ENCODE peak calls at places on chromosome 1, in eight cellular contexts. G is stomach, V is HepG2, I is SK-N-SH, C is A549, N is suprapubic skin, O is tibial nerve, D is transverse colon. A is an unnamed sample.
A peak's percentile ranks its signal among the peaks of the same experiment; 100 is the strongest.

GRCh38 chr1:171081220-171081993 is 9.3 kb upstream of the FMO3 start:
- DNase-seq in G (no peak), V (no peak), I (peak; percentile 1), C (no peak), N (no peak), O (no peak), D (no peak), A (no peak)

GRCh38 chr1:53348491-53349368 is 20.9 kb upstream of the LRP8 start:
- DNase-seq in G (peak; percentile 8), V (no peak), I (no peak), C (no peak), N (peak; percentile 46), O (no peak), D (no peak), A (peak; percentile 54)

GRCh38 chr1:119582801-119583200 is 65.3 kb downstream of the ZNF697 start:
- DNase-seq in G (peak; percentile 32), V (peak; percentile 39), I (peak; percentile 19), C (peak; percentile 8), N (no peak), O (peak; percentile 35), D (peak; percentile 34), A (no peak)

GRCh38 chr1:4627353-4627752 is 27.1 kb upstream of the AJAP1 start:
- DNase-seq in G (no peak), V (no peak), I (peak; percentile 53), C (peak; percentile 9), N (no peak), O (no peak), D (no peak), A (peak; percentile 42)

GRCh38 chr1:118363396-118363795 is 178.4 kb upstream of the SPAG17 start:
- DNase-seq in G (no peak), V (no peak), I (no peak), C (no peak), N (no peak), O (no peak), D (no peak), A (no peak)

GRCh38 chr1:13487143-13487868 is 26.5 kb downstream of the LRRC38 start:
- DNase-seq in G (no peak), V (no peak), I (no peak), C (no peak), N (no peak), O (no peak), D (no peak), A (no peak)

GRCh38 chr1:6386371-6386949 is 7.1 kb downstream of the ACOT7 start:
- DNase-seq in G (no peak), V (no peak), I (no peak), C (no peak), N (no peak), O (no peak), D (no peak), A (no peak)

GRCh38 chr1:2977886-2978611 is 43.2 kb upstream of the ACTRT2 start:
- DNase-seq in G (peak; percentile 20), V (no peak), I (no peak), C (no peak), N (peak; percentile 30), O (no peak), D (no peak), A (peak; percentile 11)

GRCh38 chr1:155007253-155007828 is 4.7 kb downstream of the ZBTB7B start:
- DNase-seq in G (peak; percentile 86), V (no peak), I (no peak), C (no peak), N (no peak), O (no peak), D (peak; percentile 91), A (no peak)

GRCh38 chr1:91596474-91596873 is 95.8 kb downstream of the CDC7 start:
- DNase-seq in G (no peak), V (no peak), I (no peak), C (no peak), N (no peak), O (no peak), D (no peak), A (no peak)

GRCh38 chr1:21833392-21833976 is 21.4 kb downstream of the LDLRAD2 start:
- DNase-seq in G (no peak), V (no peak), I (no peak), C (no peak), N (no peak), O (no peak), D (no peak), A (no peak)

GRCh38 chr1:89041055-89041707 is 18.5 kb upstream of the GBP3 start:
- DNase-seq in G (no peak), V (no peak), I (no peak), C (no peak), N (no peak), O (no peak), D (no peak), A (no peak)

GRCh38 chr1:232635778-232636356 is 5.9 kb upstream of the SIPA1L2 start:
- DNase-seq in G (no peak), V (peak; percentile 23), I (peak; percentile 60), C (peak; percentile 58), N (no peak), O (no peak), D (no peak), A (no peak)

GRCh38 chr1:9356829-9357466 is 64.3 kb downstream of the SPSB1 start:
- DNase-seq in G (no peak), V (no peak), I (no peak), C (no peak), N (no peak), O (no peak), D (no peak), A (no peak)

GRCh38 chr1:105138445-105138821 is 1388.7 kb downstream of the AMY1C start:
- DNase-seq in G (peak; percentile 35), V (peak; percentile 76), I (peak; percentile 16), C (no peak), N (no peak), O (no peak), D (no peak), A (peak; percentile 27)

GRCh38 chr1:111565079-111565478 is 54.5 kb upstream of the RAP1A start:
- DNase-seq in G (no peak), V (no peak), I (no peak), C (no peak), N (no peak), O (no peak), D (no peak), A (no peak)

GRCh38 chr1:205827623-205828022 is 14.6 kb upstream of the SLC41A1 start:
- DNase-seq in G (peak; percentile 53), V (no peak), I (no peak), C (no peak), N (no peak), O (no peak), D (no peak), A (no peak)

GRCh38 chr1:201126463-201126831 is 537 bp downstream of the ASCL5 start:
- DNase-seq in G (no peak), V (no peak), I (no peak), C (no peak), N (no peak), O (no peak), D (no peak), A (no peak)

GRCh38 chr1:51330331-51331201 is at the start of gene TTC39A:
- DNase-seq in G (peak; percentile 62), V (no peak), I (peak; percentile 78), C (no peak), N (no peak), O (no peak), D (no peak), A (peak; percentile 87)

DNA sequence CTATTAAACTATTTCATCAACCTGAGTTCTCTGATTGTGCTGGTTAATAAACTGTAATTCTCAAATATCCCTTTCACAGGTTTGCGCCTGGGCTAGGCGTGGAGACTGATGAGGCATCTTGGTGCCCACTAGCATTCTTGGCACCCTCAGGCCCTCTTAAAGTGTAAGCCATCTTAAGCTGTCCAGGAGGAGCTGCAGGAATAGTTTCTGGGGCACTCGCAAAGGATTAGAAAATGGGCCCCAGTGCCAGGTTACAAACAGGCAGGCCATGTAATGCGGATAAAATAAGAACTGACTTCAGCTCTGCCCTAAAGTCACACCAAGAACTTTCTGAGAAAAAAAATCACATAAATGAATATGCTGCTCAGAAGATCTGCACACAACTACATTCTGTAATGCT is 1.1 kb downstream of the CASQ2 start:
- DNase-seq in G (no peak), V (no peak), I (no peak), C (no peak), N (no peak), O (no peak), D (no peak), A (no peak)
- H3K4me3 ChIP-seq in G (peak overlapping the region; percentile 30), V (no peak overlapping the region), I (no peak overlapping the region), C (no peak overlapping the region), N (no peak overlapping the region), O (peak overlapping the region; percentile 11), D (no peak overlapping the region), A (no peak overlapping the region)

DNA sequence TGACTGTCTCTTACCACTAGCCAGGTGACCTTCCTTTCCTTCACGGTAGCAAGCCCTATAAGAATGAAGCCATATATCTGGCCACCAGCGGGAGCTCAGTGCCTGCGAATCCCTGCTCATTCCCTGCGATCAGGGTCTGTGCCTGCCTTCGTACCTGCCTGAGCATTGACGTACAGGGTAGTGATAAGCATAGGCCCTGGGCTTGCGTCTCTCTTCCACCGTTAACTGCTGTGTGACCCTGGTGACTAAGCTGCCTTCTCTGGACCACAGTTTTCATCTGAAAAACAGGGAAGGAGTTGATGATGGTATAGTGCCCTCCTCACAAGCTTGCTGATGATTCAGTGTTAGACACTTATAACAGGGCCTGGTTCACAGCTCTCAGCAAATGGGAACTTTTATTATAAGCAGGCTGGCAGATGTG is 4.1 kb downstream of the ZC3H12A start:
- DNase-seq in G (peak; percentile 53), V (no peak), I (no peak), C (no peak), N (no peak), O (no peak), D (peak; percentile 24), A (no peak)
- TF ChIP-seq EP300 in G (no peak), V (no peak), I (no peak), C (no peak), N (no peak), O (no peak), D (no peak), A (no peak)

GRCh38 chr1:19435181-19435580 is 50.2 kb downstream of the CAPZB start:
- DNase-seq in G (no peak), V (no peak), I (no peak), C (no peak), N (no peak), O (no peak), D (no peak), A (no peak)
- H3K4me1 ChIP-seq in G (peaks cover 88% of the 10 kb centered on the region), V (peaks cover 89% of the 10 kb centered on the region), I (peaks cover 66% of the 10 kb centered on the region), C (peaks cover 45% of the 10 kb centered on the region), N (peaks cover 83% of the 10 kb centered on the region), O (peaks cover 84% of the 10 kb centered on the region), D (peaks cover 81% of the 10 kb centered on the region), A (peaks cover 76% of the 10 kb centered on the region)

DNA sequence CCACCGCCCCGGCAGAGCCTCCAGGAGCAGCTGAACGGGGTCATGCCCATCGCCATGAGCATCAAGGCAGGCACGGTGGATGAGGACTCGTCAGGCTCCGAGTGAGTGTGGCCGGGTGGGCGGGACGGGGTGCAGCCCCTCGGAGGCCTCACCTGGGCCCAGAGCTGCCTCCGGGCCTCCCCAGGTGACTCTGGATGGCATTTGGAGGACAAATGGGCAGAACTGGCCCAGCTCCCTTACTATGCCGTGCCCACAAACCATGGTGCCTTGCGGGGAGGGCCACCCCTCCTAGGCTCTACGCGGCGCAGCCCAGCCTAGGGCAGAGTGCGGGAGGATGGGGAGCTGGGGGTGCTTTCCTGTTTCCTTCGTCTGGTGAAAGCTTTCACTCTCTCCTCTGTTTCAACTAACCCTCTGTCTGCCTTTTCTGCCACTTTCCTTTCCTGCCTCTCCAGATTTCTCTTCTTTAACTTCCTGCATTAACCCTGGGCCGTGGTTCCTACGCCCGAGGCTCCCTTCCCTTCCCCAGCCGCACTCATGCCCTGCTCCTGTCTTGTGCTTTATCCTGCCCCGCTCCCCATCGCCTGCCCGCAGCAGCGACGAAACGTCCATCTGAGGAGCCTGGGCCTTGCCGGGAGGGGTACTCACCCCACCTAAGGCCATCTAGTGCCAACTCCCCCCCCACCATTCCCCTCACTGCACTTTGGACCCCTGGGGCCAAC is 9.2 kb downstream of the PSRC1 start:
- DNase-seq in G (no peak), V (no peak), I (no peak), C (no peak), N (no peak), O (no peak), D (no peak), A (no peak)
- H3K4me3 ChIP-seq in G (no peak overlapping the region), V (no peak overlapping the region), I (no peak overlapping the region), C (no peak overlapping the region), N (peak overlapping the region; percentile 15), O (peak overlapping the region; percentile 44), D (no peak overlapping the region), A (peak overlapping the region; percentile 31)